ENCODE peak calls at places on chromosomes 11 and 22, in nine cellular contexts. W is NCI-H2029; J is stimulated activated CD4-positive, alpha-beta T cell treated with anti-CD3 and anti-CD28 coated beads, Interleukin-2, amount 100 ng/mL, for 48 hours; L is AML-193; M is left colon; Y is AG20443; O is COR-L47; F is activated T-cell treated with anti-CD3 and anti-CD28 coated beads for 1 hour; V is LHCN-M2. S is an unnamed sample.

GRCh38 chr11:117716652-117717440 is 80.2 kb downstream of the DSCAML1 start:
- DNase-seq in W (peak; percentile 62), J (no peak), L (no peak), M (no peak), Y (no peak), O (peak; percentile 20), F (no peak), V (no peak), S (no peak)

GRCh38 chr11:8081591-8082021 is 595 bp downstream of the TUB start:
- DNase-seq in W (no peak), J (no peak), L (no peak), M (no peak), Y (peak; percentile 55), O (no peak), F (no peak), V (no peak), S (no peak)

GRCh38 chr11:75523811-75524401 is 1.8 kb downstream of the GDPD5 start:
- DNase-seq in W (no peak), J (no peak), L (no peak), M (no peak), Y (no peak), O (no peak), F (no peak), V (no peak), S (no peak)

GRCh38 chr11:58577441-58578135 is 1.3 kb upstream of the ZFP91 start:
- DNase-seq in W (peak; percentile 46), J (peak; percentile 60), L (peak; percentile 80), M (peak; percentile 69), Y (peak; percentile 30), O (no peak), F (peak; percentile 62), V (peak; percentile 95), S (peak; percentile 79)

GRCh38 chr11:69368119-69368880 is 74.3 kb downstream of the MYEOV start:
- DNase-seq in W (no peak), J (no peak), L (no peak), M (no peak), Y (no peak), O (no peak), F (no peak), V (no peak), S (no peak)

GRCh38 chr22:21707677-21708076 is 27.9 kb downstream of the YPEL1 start:
- DNase-seq in W (no peak), J (no peak), L (no peak), M (no peak), Y (no peak), O (peak; percentile 61), F (no peak), V (peak; percentile 67), S (no peak)

GRCh38 chr11:73965764-73966121 is 14.9 kb downstream of the DNAJB13 start:
- DNase-seq in W (no peak), J (no peak), L (no peak), M (no peak), Y (no peak), O (no peak), F (no peak), V (no peak), S (no peak)

GRCh38 chr11:71500601-71501021 is 26.5 kb upstream of the KRTAP5-7 start:
- DNase-seq in W (no peak), J (no peak), L (no peak), M (peak; percentile 33), Y (no peak), O (peak; percentile 34), F (no peak), V (no peak), S (no peak)

GRCh38 chr22:30947163-30947820 is 21.3 kb downstream of the MORC2 start:
- DNase-seq in W (no peak), J (no peak), L (no peak), M (peak; percentile 42), Y (peak; percentile 13), O (peak; percentile 71), F (no peak), V (no peak), S (no peak)

GRCh38 chr11:64000026-64000739 is 13.9 kb downstream of the OTUB1 start:
- DNase-seq in W (no peak), J (peak; percentile 71), L (no peak), M (peak; percentile 74), Y (peak; percentile 96), O (no peak), F (peak; percentile 63), V (no peak), S (no peak)

GRCh38 chr22:47329727-47330653 is 567.5 kb downstream of the TBC1D22A start:
- DNase-seq in W (no peak), J (no peak), L (no peak), M (no peak), Y (no peak), O (no peak), F (no peak), V (no peak), S (no peak)

GRCh38 chr22:27185903-27186302 is 528.5 kb downstream of the MIAT start:
- DNase-seq in W (no peak), J (no peak), L (no peak), M (no peak), Y (no peak), O (no peak), F (no peak), V (no peak), S (no peak)

GRCh38 chr11:18374956-18375355 is 19.4 kb upstream of the LDHA start:
- DNase-seq in W (no peak), J (no peak), L (no peak), M (no peak), Y (no peak), O (no peak), F (no peak), V (no peak), S (no peak)

GRCh38 chr11:65058419-65059054 is at the start of gene NAALADL1:
- DNase-seq in W (no peak), J (no peak), L (no peak), M (peak; percentile 37), Y (no peak), O (no peak), F (no peak), V (no peak), S (no peak)

GRCh38 chr11:80320765-80321164 is 879.9 kb upstream of the TENM4 start:
- DNase-seq in W (no peak), J (no peak), L (no peak), M (no peak), Y (no peak), O (no peak), F (no peak), V (peak; percentile 14), S (no peak)

GRCh38 chr11:74551754-74552145 is 40.6 kb upstream of the POLD3 start:
- DNase-seq in W (no peak), J (no peak), L (no peak), M (no peak), Y (no peak), O (no peak), F (no peak), V (no peak), S (no peak)

GRCh38 chr22:28799125-28799833 is 1.1 kb downstream of the XBP1 start:
- DNase-seq in W (peak; percentile 35), J (no peak), L (peak; percentile 88), M (peak; percentile 50), Y (peak; percentile 83), O (peak; percentile 35), F (no peak), V (peak; percentile 81), S (no peak)

GRCh38 chr11:68379216-68379615 is 66.8 kb downstream of the LRP5 start:
- DNase-seq in W (peak; percentile 63), J (no peak), L (no peak), M (no peak), Y (no peak), O (no peak), F (no peak), V (no peak), S (peak; percentile 49)

GRCh38 chr11:68051191-68052136 is 12.6 kb downstream of the TCIRG1 start:
- DNase-seq in W (no peak), J (no peak), L (no peak), M (no peak), Y (peak; percentile 25), O (peak; percentile 60), F (no peak), V (no peak), S (no peak)

GRCh38 chr11:57480409-57481137 is 20.2 kb downstream of the RTN4RL2 start:
- DNase-seq in W (peak; percentile 15), J (peak; percentile 78), L (peak; percentile 60), M (peak; percentile 77), Y (peak; percentile 79), O (peak; percentile 18), F (peak; percentile 52), V (peak; percentile 52), S (no peak)

S was measured in CMK.